ENCODE peak calls at places on chromosomes 11 and 22, in ten cellular contexts. P is A549, A is EL, G is hippocampal formation, X is brain pericyte, S is fibroblast of the aortic adventitia, L is NCI-H2081, U is Right ventricle myocardium superior, T is activated T-cell treated with anti-CD3 and anti-CD28 coated beads for 48 hours, F is heart right ventricle. N is an unnamed sample.

GRCh38 chr11:95385577-95385976 is 154.6 kb upstream of the SESN3 start:
- DNase-seq in G (no peak), L (no peak), U (no peak), X (no peak), P (no peak), T (no peak), F (no peak), A (no peak), S (no peak), N (no peak)

GRCh38 chr11:10750838-10751580 is at the start of gene CTR9:
- DNase-seq in T (peak), S (peak), L (peak), X (peak), P (peak), U (peak), F (peak), G (peak), A (peak), N (peak)

GRCh38 chr11:19953909-19954308 is 206.4 kb downstream of the DBX1 start:
- DNase-seq in G (peak), F (peak), A (peak), X (peak), U (no peak), L (no peak), T (no peak), P (peak), S (peak), N (no peak)

GRCh38 chr22:33519140-33519973 is 400.9 kb downstream of the LARGE1 start:
- DNase-seq in T (no peak), L (no peak), A (no peak), U (no peak), G (peak), P (peak), F (peak), S (peak), X (no peak), N (no peak)

GRCh38 chr22:29314074-29314473 is 1.4 kb downstream of the RASL10A start:
- DNase-seq in S (no peak), A (no peak), U (no peak), P (no peak), G (no peak), X (no peak), L (peak), T (no peak), F (no peak), N (peak)

GRCh38 chr22:38412435-38413084 is 42.4 kb downstream of the KCNJ4 start:
- DNase-seq in G (no peak), X (no peak), U (peak), F (no peak), S (no peak), L (no peak), P (peak), A (no peak), T (peak), N (peak)

GRCh38 chr22:50174382-50175190 is 4.1 kb downstream of the PANX2 start:
- DNase-seq in A (no peak), G (no peak), T (no peak), L (no peak), P (no peak), F (no peak), U (peak), X (no peak), S (no peak), N (no peak)

GRCh38 chr11:22031791-22032190 is 161.1 kb upstream of the ANO5 start:
- DNase-seq in X (no peak), T (no peak), U (no peak), L (no peak), G (no peak), S (no peak), F (no peak), P (no peak), A (no peak), N (no peak)

GRCh38 chr11:68398870-68399865 is 61.4 kb upstream of the PPP6R3 start:
- DNase-seq in G (no peak), P (no peak), X (no peak), A (no peak), T (no peak), U (peak), S (peak), F (peak), L (no peak), N (peak)

GRCh38 chr11:18383388-18384156 is 10.8 kb upstream of the LDHA start:
- DNase-seq in A (peak), U (peak), L (peak), G (no peak), P (peak), T (peak), F (peak), X (peak), S (peak), N (peak)

GRCh38 chr22:20428496-20429253 is 8.9 kb downstream of the SCARF2 start:
- DNase-seq in P (no peak), G (no peak), S (no peak), F (no peak), T (no peak), L (no peak), X (no peak), U (no peak), A (no peak), N (peak)

GRCh38 chr11:31500560-31500959 is 8.9 kb downstream of the IMMP1L start:
- DNase-seq in X (no peak), T (no peak), F (no peak), A (no peak), U (no peak), L (no peak), G (no peak), P (no peak), S (peak), N (no peak)

GRCh38 chr11:74446445-74446844 is 20.9 kb downstream of the KCNE3 start:
- DNase-seq in G (no peak), L (no peak), P (no peak), X (no peak), F (no peak), T (no peak), S (no peak), U (no peak), A (no peak), N (no peak)

GRCh38 chr11:10935015-10935564 is 77.2 kb upstream of the ZBED5 start:
- DNase-seq in S (no peak), P (no peak), G (no peak), F (no peak), T (no peak), U (no peak), A (no peak), X (no peak), L (no peak), N (no peak)

GRCh38 chr11:112538529-112538928 is 277.9 kb upstream of the PLET1 start:
- DNase-seq in A (no peak), P (no peak), X (no peak), F (no peak), L (no peak), U (no peak), G (no peak), S (no peak), T (no peak), N (no peak)

GRCh38 chr11:75244052-75244814 is 3.7 kb downstream of the TPBGL start:
- DNase-seq in U (no peak), S (no peak), A (no peak), T (no peak), X (no peak), F (no peak), L (no peak), G (no peak), P (no peak), N (no peak)

GRCh38 chr11:96204721-96205459 is 138.1 kb downstream of the MAML2 start:
- DNase-seq in F (no peak), A (no peak), U (no peak), G (no peak), P (no peak), T (no peak), L (no peak), X (no peak), S (no peak), N (no peak)

GRCh38 chr22:33697640-33698039 is 222.6 kb downstream of the LARGE1 start:
- DNase-seq in F (no peak), L (no peak), T (no peak), S (no peak), G (no peak), A (no peak), U (no peak), X (no peak), P (no peak), N (no peak)

GRCh38 chr11:95884364-95884763 is 39.5 kb downstream of the MTMR2 start:
- DNase-seq in L (no peak), P (no peak), U (no peak), S (peak), X (no peak), A (peak), G (no peak), T (no peak), F (no peak), N (no peak)

GRCh38 chr11:61650781-61651571 is 29.2 kb upstream of the DAGLA start:
- DNase-seq in X (no peak), U (no peak), A (no peak), L (no peak), F (no peak), P (no peak), T (no peak), G (no peak), S (no peak), N (peak)

GRCh38 chr11:68044145-68044813 is 5.5 kb downstream of the TCIRG1 start:
- DNase-seq in X (no peak), L (peak), S (no peak), G (no peak), F (no peak), T (no peak), A (no peak), P (no peak), U (no peak), N (no peak)

GRCh38 chr11:6693342-6694228 is 10.4 kb upstream of the MRPL17 start:
- DNase-seq in X (no peak), F (peak), S (peak), P (no peak), L (no peak), A (peak), G (no peak), U (no peak), T (peak), N (no peak)

GRCh38 chr22:24271406-24271760 is 752 bp downstream of the SPECC1L start:
- DNase-seq in S (peak), G (no peak), T (no peak), A (no peak), L (no peak), X (no peak), F (no peak), P (no peak), U (peak), N (no peak)

GRCh38 chr11:126332221-126332711 is 23.2 kb upstream of the ST3GAL4 start:
- DNase-seq in U (peak), T (no peak), P (no peak), L (no peak), F (peak), G (no peak), X (no peak), A (peak), S (peak), N (peak)

GRCh38 chr22:46030241-46030880 is 53.4 kb upstream of the WNT7B start:
- DNase-seq in G (no peak), F (peak), U (peak), P (no peak), X (no peak), L (no peak), T (no peak), A (no peak), S (no peak), N (no peak)

GRCh38 chr11:70445605-70446004 is 47.3 kb downstream of the CTTN start:
- DNase-seq in A (no peak), F (no peak), G (no peak), P (no peak), U (no peak), L (no peak), T (no peak), S (no peak), X (no peak), N (no peak)

GRCh38 chr22:50192056-50192824 is 6.5 kb downstream of the TRABD start:
- DNase-seq in T (no peak), U (no peak), S (no peak), X (no peak), L (no peak), F (no peak), G (no peak), A (no peak), P (no peak), N (peak)

GRCh38 chr11:67278939-67279588 is 10.0 kb upstream of the ANKRD13D start:
- DNase-seq in S (no peak), F (no peak), L (no peak), X (no peak), U (peak), T (no peak), G (no peak), A (no peak), P (no peak), N (peak)

GRCh38 chr11:134022748-134023147 is 46.1 kb upstream of the JAM3 start:
- DNase-seq in P (no peak), A (no peak), G (no peak), U (no peak), F (no peak), X (no peak), T (no peak), S (no peak), L (no peak), N (no peak)

GRCh38 chr11:36271794-36272409 is 17.3 kb downstream of the COMMD9 start:
- DNase-seq in F (no peak), G (no peak), T (no peak), S (no peak), L (no peak), U (no peak), A (peak), X (no peak), P (no peak), N (no peak)

GRCh38 chr22:41526802-41527799 is 17.2 kb downstream of the POLR3H start:
- DNase-seq in L (no peak), A (peak), G (peak), S (peak), P (peak), X (no peak), T (peak), F (no peak), U (peak), N (peak)

GRCh38 chr11:67373916-67374570 is 645 bp upstream of the CLCF1 start:
- DNase-seq in T (no peak), L (no peak), G (no peak), F (peak), U (peak), X (no peak), S (peak), P (peak), A (peak), N (peak)

GRCh38 chr11:99098751-99099150 is 78.0 kb downstream of the CNTN5 start:
- DNase-seq in S (no peak), T (no peak), P (no peak), L (no peak), U (no peak), G (no peak), X (no peak), A (no peak), F (no peak), N (no peak)

GRCh38 chr11:93718057-93718563 is 23.2 kb downstream of the TAF1D start:
- DNase-seq in F (no peak), A (no peak), G (no peak), T (no peak), X (no peak), L (no peak), P (no peak), U (no peak), S (no peak), N (no peak)